ENCODE peak calls at places on chromosomes 1 and 21, in five cellular contexts. S is astrocyte, F is fibroblast of lung, A is lower lobe of right lung, H is PC-3. D is an unnamed sample.

GRCh38 chr1:88224940-88225339 is 459.1 kb upstream of the PKN2 start:
- DNase-seq in S (no peak), F (no peak), A (no peak), H (no peak), D (no peak)

GRCh38 chr1:189175889-189176288 is 1301.8 kb downstream of the BRINP3 start:
- DNase-seq in S (no peak), F (no peak), A (no peak), H (no peak), D (no peak)

GRCh38 chr1:63559357-63559756 is 33.9 kb upstream of the PGM1 start:
- DNase-seq in S (no peak), F (no peak), A (no peak), H (no peak), D (no peak)

GRCh38 chr1:220904861-220905260 is 25.6 kb downstream of the HLX start:
- DNase-seq in S (no peak), F (no peak), A (no peak), H (no peak), D (no peak)

GRCh38 chr1:200410566-200410878 is 686 bp upstream of the ZNF281 start:
- DNase-seq in S (peak; percentile 13), F (peak; percentile 40), A (no peak), H (peak; percentile 87), D (peak; percentile 97)

GRCh38 chr21:21612446-21612845 is 614.2 kb downstream of the NCAM2 start:
- DNase-seq in S (peak; percentile 93), F (peak; percentile 95), A (no peak), H (peak; percentile 79), D (peak; percentile 49)

GRCh38 chr1:191162762-191163161 is 685.1 kb upstream of the BRINP3 start:
- DNase-seq in S (no peak), F (no peak), A (no peak), H (no peak), D (no peak)

GRCh38 chr1:37478451-37478871 is 4.1 kb downstream of the ZC3H12A start:
- DNase-seq in S (peak; percentile 76), F (peak; percentile 80), A (no peak), H (peak; percentile 71), D (peak; percentile 85)

GRCh38 chr1:53619811-53620619 is 118.9 kb downstream of the GLIS1 start:
- DNase-seq in S (peak; percentile 20), F (peak; percentile 42), A (no peak), H (peak; percentile 18), D (no peak)

GRCh38 chr1:226784081-226785049 is 45.3 kb upstream of the ITPKB start:
- DNase-seq in S (peak; percentile 14), F (peak; percentile 34), A (no peak), H (peak; percentile 93), D (no peak)

GRCh38 chr1:119896303-119896702 is at the start of gene ADAM30:
- DNase-seq in S (no peak), F (no peak), A (no peak), H (no peak), D (no peak)

GRCh38 chr21:46667191-46667734 is 31.8 kb downstream of the PRMT2 start:
- DNase-seq in S (peak; percentile 39), F (peak; percentile 48), A (no peak), H (peak; percentile 20), D (peak; percentile 45)

GRCh38 chr21:31557421-31557955 is 102.0 kb upstream of the SOD1 start:
- DNase-seq in S (no peak), F (no peak), A (no peak), H (no peak), D (no peak)

GRCh38 chr1:81220614-81221071 is 580.1 kb upstream of the ADGRL2 start:
- DNase-seq in S (no peak), F (no peak), A (peak; percentile 32), H (no peak), D (no peak)

GRCh38 chr1:221739018-221739676 is 2.7 kb downstream of the DUSP10 start:
- DNase-seq in S (no peak), F (no peak), A (no peak), H (no peak), D (no peak)

GRCh38 chr1:6927626-6928025 is 142.4 kb downstream of the CAMTA1 start:
- DNase-seq in S (no peak), F (no peak), A (no peak), H (no peak), D (no peak)

GRCh38 chr21:44533891-44534627 is 5.9 kb downstream of the KRTAP10-1 start:
- DNase-seq in S (no peak), F (no peak), A (no peak), H (no peak), D (no peak)

GRCh38 chr1:119799599-119800177 is 11.6 kb downstream of the REG4 start:
- DNase-seq in S (no peak), F (no peak), A (no peak), H (no peak), D (no peak)

DNA sequence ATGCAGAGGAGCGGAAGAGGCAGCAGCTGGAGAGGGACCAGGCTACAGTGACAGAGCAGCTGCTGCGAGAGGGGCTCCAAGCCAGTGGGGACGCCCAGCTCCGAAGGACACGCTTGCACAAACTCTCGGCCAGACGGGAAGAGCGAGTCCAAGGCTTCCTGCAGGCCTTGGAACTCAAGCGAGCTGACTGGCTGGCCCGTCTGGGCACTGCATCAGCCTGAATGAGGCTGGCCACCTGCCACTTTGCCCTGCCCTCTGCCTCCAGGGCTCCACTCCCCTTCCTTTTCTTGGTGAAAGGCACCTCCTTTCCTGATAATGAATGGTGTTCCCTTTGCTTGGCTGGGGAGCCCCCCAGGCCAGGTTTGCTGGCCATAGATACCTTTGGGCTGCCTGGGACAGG is 3.3 kb upstream of the HMGN2 start:
- DNase-seq in S (no peak), F (no peak), A (no peak), H (no peak), D (peak; percentile 18)
- H3K4me3 ChIP-seq in S (no peak overlapping the region), F (no peak overlapping the region), A (no peak overlapping the region), H (no peak overlapping the region), D (no peak overlapping the region)

GRCh38 chr1:232553809-232554208 is 76.1 kb downstream of the SIPA1L2 start:
- DNase-seq in S (peak; percentile 66), F (peak; percentile 75), A (no peak), H (no peak), D (no peak)

GRCh38 chr1:232556336-232556735 is 73.6 kb downstream of the SIPA1L2 start:
- DNase-seq in S (no peak), F (no peak), A (no peak), H (no peak), D (no peak)

GRCh38 chr1:232553050-232553754 is 76.7 kb downstream of the SIPA1L2 start:
- DNase-seq in S (no peak), F (peak; percentile 48), A (peak; percentile 51), H (no peak), D (no peak)

GRCh38 chr1:232555581-232556189 is 74.2 kb downstream of the SIPA1L2 start:
- DNase-seq in S (no peak), F (peak; percentile 52), A (no peak), H (no peak), D (no peak)

GRCh38 chr1:232554431-232554830 is 75.5 kb downstream of the SIPA1L2 start:
- DNase-seq in S (no peak), F (no peak), A (no peak), H (no peak), D (no peak)
- H3K4me3 ChIP-seq in S (peak overlapping the region; percentile 5), F (no peak overlapping the region), A (no peak overlapping the region), H (no peak overlapping the region), D (no peak overlapping the region)

GRCh38 chr1:35769188-35769758 is 505 bp downstream of the CLSPN start:
- DNase-seq in S (peak; percentile 70), F (peak; percentile 85), A (peak; percentile 90), H (peak; percentile 87), D (peak; percentile 77)

GRCh38 chr1:35768350-35769187 is 1.2 kb downstream of the CLSPN start:
- DNase-seq in S (no peak), F (no peak), A (no peak), H (no peak), D (no peak)

GRCh38 chr1:35764283-35764682 is 5.5 kb downstream of the CLSPN start:
- DNase-seq in S (no peak), F (no peak), A (no peak), H (no peak), D (no peak)

GRCh38 chr1:35773711-35774110 is 3.9 kb upstream of the CLSPN start:
- DNase-seq in S (no peak), F (no peak), A (no peak), H (no peak), D (peak; percentile 57)

DNA sequence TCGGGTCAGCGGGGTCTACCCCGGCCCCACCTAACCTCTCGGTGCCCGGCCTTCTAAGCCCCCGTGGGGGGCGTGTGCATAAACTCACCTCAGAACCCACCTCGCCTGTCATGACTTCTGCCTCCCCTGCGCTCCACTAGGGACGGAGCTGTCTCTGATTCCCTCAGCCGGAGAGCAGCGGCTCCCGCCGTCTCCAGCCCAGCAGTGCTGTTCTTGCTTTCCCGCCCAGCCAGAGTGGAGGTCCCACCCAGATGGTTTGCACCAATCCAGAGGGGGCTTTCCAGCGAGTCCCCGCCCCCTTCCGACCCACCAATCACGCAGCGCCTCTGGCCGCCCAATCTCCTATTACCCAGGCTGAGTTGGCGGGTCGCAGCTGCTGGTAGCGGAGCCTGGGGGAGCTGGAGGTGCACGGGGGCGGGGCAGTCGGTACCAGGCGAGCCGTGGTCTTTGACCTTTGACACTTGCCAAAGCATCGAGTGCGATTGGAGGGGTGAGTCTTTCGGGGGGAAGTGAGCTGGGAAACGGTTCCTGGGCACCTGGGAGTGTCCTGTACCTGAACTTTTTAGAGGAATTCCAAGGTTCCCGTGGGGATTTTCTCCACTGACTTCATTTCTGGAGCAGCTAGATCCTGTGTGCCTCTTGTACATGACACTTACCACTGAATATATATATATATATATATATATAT is at the start of gene CLSPN:
- DNase-seq in S (peak; percentile 89), F (peak; percentile 94), A (peak; percentile 94), H (peak; percentile 94), D (peak; percentile 89)
- H3K4me3 ChIP-seq in S (peak within 1 kb of the TSS; percentile 75), F (peak within 1 kb of the TSS; percentile 79), A (peak within 1 kb of the TSS; percentile 99), H (peak within 1 kb of the TSS; percentile 100), D (peak within 1 kb of the TSS; percentile 86)

GRCh38 chr1:229203030-229203751 is 67.7 kb upstream of the RAB4A start:
- DNase-seq in S (peak; percentile 57), F (peak; percentile 60), A (no peak), H (peak; percentile 31), D (peak; percentile 22)

GRCh38 chr1:229207916-229208315 is 63.0 kb upstream of the RAB4A start:
- DNase-seq in S (no peak), F (no peak), A (no peak), H (no peak), D (no peak)

GRCh38 chr1:229203991-229204632 is 66.8 kb upstream of the RAB4A start:
- DNase-seq in S (no peak), F (no peak), A (no peak), H (no peak), D (no peak)

GRCh38 chr1:229205854-229206253 is 65.1 kb upstream of the RAB4A start:
- DNase-seq in S (no peak), F (no peak), A (no peak), H (no peak), D (no peak)

GRCh38 chr1:229204863-229205777 is 65.8 kb upstream of the RAB4A start:
- DNase-seq in S (peak; percentile 79), F (peak; percentile 81), A (no peak), H (no peak), D (no peak)
- H3K4me3 ChIP-seq in S (no peak overlapping the region), F (no peak overlapping the region), A (no peak overlapping the region), H (no peak overlapping the region), D (no peak overlapping the region)

D was measured in bronchial epithelial cell.